ENCODE peak calls at places on chromosomes 11 and 22, in seven cellular contexts. C is HCT116, X is heart left ventricle, W is transverse colon, Z is tibial nerve, H is endothelial cell of umbilical vein, J is testis. G is an unnamed sample.

GRCh38 chr22:37972527-37972926 is 11.8 kb downstream of the SOX10 start:
- DNase-seq in C (no peak), X (no peak), W (no peak), Z (no peak), H (no peak), J (peak), G (no peak)

GRCh38 chr11:8292351-8292750 is 28.7 kb upstream of the LMO1 start:
- DNase-seq in C (no peak), X (no peak), W (no peak), Z (no peak), H (no peak), J (no peak), G (no peak)

GRCh38 chr11:38305682-38306081 is 1707.6 kb upstream of the RAG2 start:
- DNase-seq in C (no peak), X (no peak), W (no peak), Z (no peak), H (no peak), J (no peak), G (no peak)

GRCh38 chr11:59849129-59849528 is 3.8 kb upstream of the CBLIF start:
- DNase-seq in C (no peak), X (no peak), W (peak), Z (no peak), H (peak), J (no peak), G (no peak)

GRCh38 chr22:23218867-23219251 is 38.5 kb downstream of the BCR start:
- DNase-seq in C (no peak), X (no peak), W (peak), Z (no peak), H (peak), J (no peak), G (no peak)

GRCh38 chr22:40043086-40043485 is 48.3 kb downstream of the FAM83F start:
- DNase-seq in C (no peak), X (no peak), W (peak), Z (peak), H (no peak), J (peak), G (no peak)

GRCh38 chr22:42608481-42609361 is 6.0 kb downstream of the POLDIP3 start:
- DNase-seq in C (no peak), X (no peak), W (no peak), Z (no peak), H (peak), J (no peak), G (no peak)

GRCh38 chr11:117180020-117180419 is 1.5 kb downstream of the SIDT2 start:
- DNase-seq in C (no peak), X (no peak), W (no peak), Z (no peak), H (no peak), J (peak), G (peak)

GRCh38 chr22:37165066-37165465 is 15.3 kb upstream of the IL2RB start:
- DNase-seq in C (no peak), X (no peak), W (no peak), Z (no peak), H (no peak), J (no peak), G (no peak)

GRCh38 chr22:35685731-35686130 is 31.9 kb upstream of the APOL5 start:
- DNase-seq in C (no peak), X (no peak), W (no peak), Z (no peak), H (no peak), J (no peak), G (no peak)

GRCh38 chr11:62461740-62462522 is 43.1 kb downstream of the SCGB1A1 start:
- DNase-seq in C (no peak), X (no peak), W (peak), Z (peak), H (no peak), J (peak), G (peak)

GRCh38 chr11:34192481-34193401 is 87.3 kb downstream of the NAT10 start:
- DNase-seq in C (peak), X (peak), W (peak), Z (peak), H (no peak), J (peak), G (no peak)

GRCh38 chr11:69178819-69179482 is 23.2 kb downstream of the SMIM38 start:
- DNase-seq in C (no peak), X (no peak), W (no peak), Z (no peak), H (no peak), J (no peak), G (no peak)

GRCh38 chr11:2734181-2735052 is 34.6 kb upstream of the KCNQ1OT1 start:
- DNase-seq in C (no peak), X (no peak), W (no peak), Z (no peak), H (no peak), J (no peak), G (no peak)

GRCh38 chr11:118918128-118918685 is 7.5 kb downstream of the BCL9L start:
- DNase-seq in C (no peak), X (peak), W (peak), Z (peak), H (peak), J (peak), G (peak)

GRCh38 chr11:78313181-78313788 is 104.3 kb downstream of the GAB2 start:
- DNase-seq in C (peak), X (no peak), W (peak), Z (peak), H (peak), J (no peak), G (no peak)

GRCh38 chr11:111531156-111531555 is 9.4 kb upstream of the LAYN start:
- DNase-seq in C (no peak), X (no peak), W (no peak), Z (no peak), H (no peak), J (no peak), G (no peak)

GRCh38 chr11:125170001-125170405 is 5.5 kb downstream of the PKNOX2 start:
- DNase-seq in C (no peak), X (peak), W (no peak), Z (no peak), H (no peak), J (peak), G (no peak)

GRCh38 chr11:46982797-46983452 is 46.4 kb downstream of the CSTPP1 start:
- DNase-seq in C (no peak), X (no peak), W (no peak), Z (no peak), H (no peak), J (no peak), G (peak)

GRCh38 chr11:112581747-112582146 is 321.1 kb upstream of the PLET1 start:
- DNase-seq in C (no peak), X (no peak), W (no peak), Z (no peak), H (no peak), J (no peak), G (no peak)

GRCh38 chr22:41815716-41816115 is 15.2 kb downstream of the CCDC134 start:
- DNase-seq in C (no peak), X (no peak), W (no peak), Z (no peak), H (no peak), J (no peak), G (no peak)

GRCh38 chr11:2737876-2738275 is 38.1 kb upstream of the KCNQ1OT1 start:
- DNase-seq in C (no peak), X (no peak), W (peak), Z (no peak), H (no peak), J (no peak), G (no peak)

GRCh38 chr11:119371067-119371601 is 10.4 kb downstream of the USP2 start:
- DNase-seq in C (no peak), X (no peak), W (no peak), Z (no peak), H (no peak), J (no peak), G (no peak)

GRCh38 chr11:17413414-17414316 is 25.2 kb upstream of the KCNJ11 start:
- DNase-seq in C (no peak), X (no peak), W (peak), Z (no peak), H (no peak), J (no peak), G (no peak)

GRCh38 chr11:74783241-74783871 is 34.7 kb downstream of the RNF169 start:
- DNase-seq in C (peak), X (no peak), W (no peak), Z (peak), H (peak), J (no peak), G (no peak)

GRCh38 chr11:61954106-61955030 is 4.2 kb downstream of the BEST1 start:
- DNase-seq in C (no peak), X (no peak), W (no peak), Z (no peak), H (no peak), J (no peak), G (peak)

GRCh38 chr11:91804057-91804456 is 420.6 kb upstream of the FAT3 start:
- DNase-seq in C (no peak), X (no peak), W (no peak), Z (no peak), H (no peak), J (no peak), G (no peak)

GRCh38 chr11:134275534-134276395 is at the start of gene GLB1L3:
- DNase-seq in C (no peak), X (no peak), W (peak), Z (no peak), H (no peak), J (peak), G (peak)

GRCh38 chr11:19378814-19379213 is 138.1 kb upstream of the E2F8 start:
- DNase-seq in C (no peak), X (no peak), W (no peak), Z (no peak), H (no peak), J (no peak), G (no peak)

GRCh38 chr11:62487698-62488551 is 58.7 kb downstream of the AHNAK start:
- DNase-seq in C (no peak), X (no peak), W (no peak), Z (peak), H (peak), J (no peak), G (no peak)

GRCh38 chr11:9148035-9148434 is 56.6 kb upstream of the SCUBE2 start:
- DNase-seq in C (no peak), X (no peak), W (no peak), Z (no peak), H (no peak), J (no peak), G (no peak)

GRCh38 chr11:75214411-75214821 is 26.2 kb upstream of the TPBGL start:
- DNase-seq in C (peak), X (peak), W (peak), Z (peak), H (peak), J (peak), G (peak)

GRCh38 chr11:10556590-10556989 is 11.9 kb downstream of the LYVE1 start:
- DNase-seq in C (no peak), X (no peak), W (no peak), Z (no peak), H (no peak), J (no peak), G (no peak)

GRCh38 chr11:2910401-2910955 is 18.7 kb downstream of the PHLDA2 start:
- DNase-seq in C (no peak), X (no peak), W (no peak), Z (no peak), H (no peak), J (no peak), G (no peak)

GRCh38 chr11:64867748-64868462 is 10.5 kb downstream of the EHD1 start:
- DNase-seq in C (no peak), X (no peak), W (no peak), Z (no peak), H (no peak), J (no peak), G (no peak)
- TF ChIP-seq POLR2A in C (no peak), X (no peak), W (no peak), Z (no peak), H (no peak), J (no peak), G (no peak)

GRCh38 chr11:66268210-66268952 is at the start of gene RAB1B:
- DNase-seq in C (peak), X (peak), W (peak), Z (peak), H (peak), J (peak), G (peak)
- TF ChIP-seq POLR2A in C (peak), X (peak), W (peak), Z (peak), H (peak), J (peak), G (peak)

DNA sequence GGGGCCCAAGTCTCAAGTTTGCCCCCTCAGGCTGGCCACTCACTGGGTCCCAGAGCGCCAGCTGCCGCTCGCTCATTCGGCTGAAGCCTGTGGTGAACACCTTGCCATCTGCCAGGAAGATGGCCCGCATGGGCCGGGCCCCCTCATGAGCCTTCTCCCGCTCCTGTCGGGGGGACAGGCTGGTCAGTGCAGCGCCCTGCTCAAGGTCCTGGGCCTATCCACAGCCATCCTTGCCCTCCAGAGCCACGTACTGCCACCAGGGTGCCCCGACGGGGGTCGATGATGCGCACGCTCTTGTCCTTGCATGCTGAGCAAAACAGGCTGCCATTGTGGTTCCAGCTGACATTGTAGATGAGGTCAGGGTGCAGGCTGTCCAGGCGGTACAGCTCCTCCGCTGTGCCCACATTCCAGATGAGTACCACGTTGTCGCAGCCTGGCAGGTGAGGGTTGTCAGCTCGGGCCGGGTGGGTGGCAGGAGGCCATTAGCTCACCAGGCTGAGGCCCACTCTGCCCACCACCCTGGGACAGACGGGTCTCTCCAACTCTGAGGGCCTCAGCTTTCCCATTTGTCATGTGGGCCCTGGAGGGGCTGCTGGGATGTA is 2.1 kb downstream of the CORO1B start:
- DNase-seq in C (no peak), X (no peak), W (no peak), Z (no peak), H (no peak), J (no peak), G (no peak)
- TF ChIP-seq POLR2A in C (no peak), X (no peak), W (no peak), Z (no peak), H (no peak), J (no peak), G (no peak)

GRCh38 chr11:110097459-110098012 is 4.3 kb downstream of the ZC3H12C start:
- DNase-seq in C (no peak), X (no peak), W (no peak), Z (no peak), H (no peak), J (no peak), G (no peak)
- TF ChIP-seq POLR2A in C (no peak), X (no peak), W (no peak), Z (no peak), H (no peak), J (no peak), G (no peak)

GRCh38 chr11:114159802-114160588 is 100.5 kb downstream of the ZBTB16 start:
- DNase-seq in C (peak), X (peak), W (peak), Z (peak), H (peak), J (peak), G (peak)
- TF ChIP-seq POLR2A in C (no peak), X (peak), W (peak), Z (peak), H (peak), J (peak), G (peak)

GRCh38 chr11:133198326-133198725 is 334.0 kb downstream of the OPCML start:
- DNase-seq in C (no peak), X (no peak), W (no peak), Z (no peak), H (no peak), J (no peak), G (no peak)

GRCh38 chr11:133197425-133197824 is 334.9 kb downstream of the OPCML start:
- DNase-seq in C (no peak), X (no peak), W (no peak), Z (no peak), H (no peak), J (no peak), G (no peak)

GRCh38 chr11:133206313-133207005 is 325.8 kb downstream of the OPCML start:
- DNase-seq in C (no peak), X (no peak), W (no peak), Z (no peak), H (no peak), J (no peak), G (no peak)

GRCh38 chr11:133202816-133203215 is 329.5 kb downstream of the OPCML start:
- DNase-seq in C (no peak), X (no peak), W (no peak), Z (no peak), H (no peak), J (no peak), G (no peak)
- TF ChIP-seq POLR2A in C (no peak), X (no peak), W (no peak), Z (no peak), H (no peak), J (no peak), G (no peak)

GRCh38 chr22:20930004-20930403 is 12.8 kb downstream of the CRKL start:
- DNase-seq in C (no peak), X (no peak), W (no peak), Z (no peak), H (no peak), J (no peak), G (no peak)

GRCh38 chr22:20927940-20928572 is 10.8 kb downstream of the CRKL start:
- DNase-seq in C (no peak), X (no peak), W (no peak), Z (no peak), H (no peak), J (no peak), G (no peak)

GRCh38 chr22:20931126-20931654 is 14.0 kb downstream of the CRKL start:
- DNase-seq in C (no peak), X (no peak), W (no peak), Z (no peak), H (no peak), J (no peak), G (no peak)

GRCh38 chr22:20926243-20926642 is 9.0 kb downstream of the CRKL start:
- DNase-seq in C (no peak), X (no peak), W (no peak), Z (no peak), H (no peak), J (no peak), G (no peak)

GRCh38 chr22:20928573-20928967 is 11.4 kb downstream of the CRKL start:
- DNase-seq in C (no peak), X (no peak), W (no peak), Z (no peak), H (no peak), J (no peak), G (no peak)
- TF ChIP-seq POLR2A in C (no peak), X (no peak), W (no peak), Z (no peak), H (no peak), J (no peak), G (no peak)

GRCh38 chr22:29306175-29306829 is at the start of gene GAS2L1:
- DNase-seq in C (peak), X (peak), W (peak), Z (peak), H (peak), J (peak), G (peak)
- TF ChIP-seq POLR2A in C (no peak), X (no peak), W (no peak), Z (no peak), H (no peak), J (no peak), G (peak)

GRCh38 chr11:65014146-65014960 is at the start of gene ARL2:
- DNase-seq in C (no peak), X (no peak), W (no peak), Z (peak), H (no peak), J (peak), G (peak)
- TF ChIP-seq POLR2A in C (peak), X (peak), W (peak), Z (no peak), H (peak), J (no peak), G (peak)

G was measured in erythroblast.